ENCODE peak calls at places on chromosomes 1 and 21, in ten cellular contexts. G, D, K, C, S, A, V, W, R and N are unnamed samples.

GRCh38 chr1:187460093-187460492 is 631.3 kb downstream of the PLA2G4A start:
- DNase-seq in G (no peak), D (no peak), K (no peak), C (no peak), S (no peak), A (no peak), V (no peak), W (no peak), R (no peak), N (no peak)

GRCh38 chr1:19368964-19369363 is 56.8 kb downstream of the SLC66A1 start:
- DNase-seq in G (no peak), D (no peak), K (no peak), C (no peak), S (no peak), A (no peak), V (no peak), W (no peak), R (no peak), N (no peak)

GRCh38 chr21:38669186-38669585 is 136.5 kb upstream of the ETS2 start:
- DNase-seq in G (no peak), D (peak), K (no peak), C (no peak), S (no peak), A (peak), V (no peak), W (no peak), R (no peak), N (no peak)

GRCh38 chr1:25003000-25003399 is 72.9 kb upstream of the RUNX3 start:
- DNase-seq in G (no peak), D (no peak), K (no peak), C (no peak), S (no peak), A (no peak), V (no peak), W (no peak), R (no peak), N (no peak)

GRCh38 chr1:74728736-74729135 is 4.1 kb downstream of the CRYZ start:
- DNase-seq in G (no peak), D (no peak), K (no peak), C (no peak), S (no peak), A (no peak), V (no peak), W (no peak), R (no peak), N (no peak)

GRCh38 chr1:221435510-221435909 is 306.4 kb downstream of the DUSP10 start:
- DNase-seq in G (no peak), D (peak), K (no peak), C (no peak), S (no peak), A (peak), V (no peak), W (no peak), R (no peak), N (no peak)

GRCh38 chr21:37225440-37225839 is 41.7 kb downstream of the VPS26C start:
- DNase-seq in G (no peak), D (no peak), K (no peak), C (no peak), S (no peak), A (no peak), V (no peak), W (no peak), R (no peak), N (peak)

GRCh38 chr1:84298336-84298687 is 3.2 kb upstream of the SAMD13 start:
- DNase-seq in G (peak), D (no peak), K (peak), C (peak), S (peak), A (peak), V (no peak), W (no peak), R (peak), N (peak)

GRCh38 chr21:40511976-40512375 is 335.0 kb downstream of the DSCAM start:
- DNase-seq in G (no peak), D (no peak), K (no peak), C (no peak), S (no peak), A (peak), V (no peak), W (no peak), R (no peak), N (no peak)

GRCh38 chr1:151372411-151372934 is at the start of gene SELENBP1:
- DNase-seq in G (peak), D (peak), K (peak), C (peak), S (peak), A (peak), V (no peak), W (peak), R (peak), N (no peak)

GRCh38 chr1:170010443-170010842 is 64.1 kb downstream of the KIFAP3 start:
- DNase-seq in G (no peak), D (peak), K (no peak), C (no peak), S (peak), A (peak), V (no peak), W (no peak), R (no peak), N (no peak)

DNA sequence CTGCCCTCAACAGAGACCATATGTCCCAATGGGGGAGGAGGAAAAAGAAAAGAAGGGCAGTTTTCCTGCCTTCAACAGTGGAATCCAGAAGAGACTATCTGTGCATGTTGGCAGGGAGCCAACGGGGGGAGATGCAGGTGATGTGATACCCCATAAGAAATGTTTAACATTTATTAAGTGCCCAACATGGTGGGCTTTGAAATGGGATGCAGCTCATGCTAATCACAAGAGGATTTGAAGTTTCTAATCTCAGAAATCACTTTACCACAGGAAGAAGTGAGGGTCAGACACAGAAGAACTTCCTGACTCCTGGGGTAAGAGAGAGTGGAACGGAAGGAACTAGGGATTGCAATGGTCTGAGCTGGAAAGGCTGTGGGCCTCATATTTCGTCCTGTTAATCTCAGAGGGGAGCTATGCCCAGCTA is 16.2 kb downstream of the CSRP1 start:
- DNase-seq in G (no peak), D (no peak), K (no peak), C (no peak), S (no peak), A (no peak), V (no peak), W (no peak), R (no peak), N (no peak)
- H3K27ac ChIP-seq in G (no peak), D (peak), K (no peak), C (peak), S (no peak), A (peak), V (peak), W (peak), R (peak), N (no peak)

GRCh38 chr1:119364640-119365039 is 3.9 kb upstream of the HAO2 start:
- DNase-seq in G (no peak), D (no peak), K (no peak), C (no peak), S (no peak), A (no peak), V (no peak), W (no peak), R (no peak), N (no peak)

GRCh38 chr1:119368556-119368955 is at the start of gene HAO2:
- DNase-seq in G (no peak), D (no peak), K (no peak), C (no peak), S (no peak), A (no peak), V (no peak), W (no peak), R (no peak), N (no peak)

GRCh38 chr1:119366424-119366823 is 2.2 kb upstream of the HAO2 start:
- DNase-seq in G (no peak), D (no peak), K (no peak), C (no peak), S (no peak), A (no peak), V (no peak), W (no peak), R (no peak), N (no peak)

GRCh38 chr1:119370748-119371147 is 2.2 kb downstream of the HAO2 start:
- DNase-seq in G (no peak), D (no peak), K (no peak), C (no peak), S (no peak), A (no peak), V (no peak), W (no peak), R (no peak), N (no peak)

GRCh38 chr1:119367332-119368124 is 1.1 kb upstream of the HAO2 start:
- DNase-seq in G (no peak), D (no peak), K (no peak), C (no peak), S (no peak), A (peak), V (no peak), W (no peak), R (no peak), N (no peak)
- TF ChIP-seq CTCF in G (no peak), D (peak), K (peak), C (peak), S (peak), A (peak), V (peak), W (peak), R (peak), N (peak)

GRCh38 chr1:38787041-38787440 is 72.5 kb downstream of the RRAGC start:
- DNase-seq in G (no peak), D (no peak), K (no peak), C (no peak), S (no peak), A (no peak), V (no peak), W (no peak), R (no peak), N (no peak)
- H3K27ac ChIP-seq in G (no peak), D (no peak), K (no peak), C (no peak), S (no peak), A (no peak), V (no peak), W (no peak), R (no peak), N (no peak)

DNA sequence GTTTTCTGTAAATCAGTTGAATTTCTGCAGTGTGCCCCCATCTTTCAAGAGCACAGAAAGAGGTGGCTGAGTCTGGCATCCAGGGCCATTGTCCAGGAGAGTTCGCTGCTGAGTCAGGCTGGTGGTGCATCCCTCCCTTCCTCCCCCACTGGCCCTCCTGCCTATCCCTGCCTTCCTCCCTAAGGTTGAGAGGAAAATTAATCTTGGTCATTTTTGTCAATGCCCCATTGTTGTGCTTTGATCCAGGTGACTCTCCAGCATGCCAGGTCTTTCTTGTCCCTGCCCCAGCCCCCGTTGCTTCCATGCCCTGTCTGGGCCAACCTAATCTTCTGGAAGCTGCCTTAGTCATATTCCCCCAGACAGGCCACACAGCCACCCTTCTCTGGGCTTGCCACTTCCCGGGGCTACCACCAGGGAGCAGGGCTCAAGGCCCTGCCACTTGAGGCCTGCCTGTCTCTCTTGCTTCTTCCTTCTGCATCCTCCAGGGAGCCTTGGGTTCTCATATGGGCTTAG is 26.6 kb downstream of the PROK1 start:
- DNase-seq in G (no peak), D (no peak), K (no peak), C (no peak), S (no peak), A (peak), V (no peak), W (no peak), R (no peak), N (no peak)
- TF ChIP-seq CTCF in G (no peak), D (peak), K (no peak), C (no peak), S (no peak), A (peak), V (no peak), W (no peak), R (peak), N (no peak)

GRCh38 chr1:223772771-223773160 is 60.4 kb downstream of the CAPN2 start:
- DNase-seq in G (no peak), D (no peak), K (no peak), C (no peak), S (no peak), A (no peak), V (no peak), W (no peak), R (no peak), N (no peak)
- H3K27ac ChIP-seq in G (no peak), D (peak), K (peak), C (peak), S (peak), A (peak), V (peak), W (peak), R (peak), N (no peak)

GRCh38 chr1:116078699-116079223 is 32.4 kb upstream of the MAB21L3 start:
- DNase-seq in G (no peak), D (no peak), K (no peak), C (no peak), S (no peak), A (no peak), V (no peak), W (no peak), R (no peak), N (no peak)
- TF ChIP-seq CTCF in G (no peak), D (peak), K (no peak), C (no peak), S (no peak), A (no peak), V (no peak), W (no peak), R (no peak), N (no peak)

GRCh38 chr1:174008261-174008660 is 13.9 kb downstream of the RC3H1 start:
- DNase-seq in G (no peak), D (no peak), K (no peak), C (no peak), S (no peak), A (no peak), V (no peak), W (no peak), R (no peak), N (no peak)

GRCh38 chr1:174003867-174004266 is 18.3 kb downstream of the RC3H1 start:
- DNase-seq in G (no peak), D (no peak), K (no peak), C (no peak), S (no peak), A (no peak), V (no peak), W (no peak), R (no peak), N (no peak)

GRCh38 chr1:174008979-174009378 is 13.2 kb downstream of the RC3H1 start:
- DNase-seq in G (no peak), D (no peak), K (no peak), C (no peak), S (no peak), A (no peak), V (no peak), W (no peak), R (no peak), N (no peak)

GRCh38 chr1:174005032-174005431 is 17.1 kb downstream of the RC3H1 start:
- DNase-seq in G (no peak), D (no peak), K (no peak), C (no peak), S (peak), A (no peak), V (no peak), W (no peak), R (no peak), N (no peak)

DNA sequence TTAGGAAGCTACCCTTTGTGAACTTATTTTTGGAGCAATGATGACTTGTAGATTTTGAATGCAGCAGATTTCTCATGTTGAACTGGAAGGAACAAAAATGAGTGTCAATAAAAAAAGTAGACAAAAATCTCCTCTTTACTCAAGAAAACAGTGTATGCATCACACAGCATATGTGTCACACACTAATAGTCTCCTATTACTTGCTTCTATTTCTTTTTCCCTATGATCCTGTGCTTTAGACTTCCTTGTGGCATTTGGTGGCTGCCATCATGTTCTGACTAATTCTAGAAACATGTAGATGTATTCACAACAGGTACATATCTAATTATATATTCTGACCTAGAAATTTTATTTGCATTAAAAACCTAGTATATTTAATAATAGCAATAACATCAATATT is 14.3 kb downstream of the RC3H1 start:
- DNase-seq in G (no peak), D (no peak), K (no peak), C (no peak), S (no peak), A (no peak), V (no peak), W (no peak), R (no peak), N (no peak)
- H3K27ac ChIP-seq in G (no peak), D (no peak), K (no peak), C (no peak), S (no peak), A (no peak), V (peak), W (no peak), R (no peak), N (no peak)